ENCODE peak calls at places on chromosomes 7 and 10, in four cellular contexts. Y is A549, I is K562, P is HepG2. X is an unnamed sample.

GRCh38 chr7:97018775-97019535 is 5.7 kb downstream of the DLX5 start:
- DNase-seq in Y (no peak), P (no peak), I (no peak), X (no peak)

GRCh38 chr7:73341877-73342276 is 13.9 kb downstream of the FKBP6 start:
- DNase-seq in I (peak), P (peak), Y (peak), X (no peak)

GRCh38 chr10:1410469-1411395 is 326.6 kb downstream of the ADARB2 start:
- DNase-seq in I (no peak), Y (no peak), P (no peak), X (no peak)

GRCh38 chr10:20936388-20936787 is 39.3 kb upstream of the NEBL start:
- DNase-seq in P (no peak), I (no peak), Y (no peak), X (no peak)

GRCh38 chr10:99532687-99533495 is at the start of gene NKX2-3:
- DNase-seq in P (no peak), Y (peak), I (peak), X (no peak)

GRCh38 chr7:87038993-87039716 is 20.3 kb downstream of the ELAPOR2 start:
- DNase-seq in Y (no peak), P (no peak), I (peak), X (no peak)

GRCh38 chr10:49611815-49612512 is 1.9 kb downstream of the SLC18A3 start:
- DNase-seq in P (no peak), I (no peak), Y (no peak), X (no peak)

GRCh38 chr10:101489355-101489754 is 98.7 kb downstream of the POLL start:
- DNase-seq in P (peak), Y (no peak), I (no peak), X (no peak)

GRCh38 chr10:121702351-121703320 is 104.4 kb upstream of the FGFR2 start:
- DNase-seq in I (no peak), P (peak), Y (peak), X (no peak)

GRCh38 chr10:67790534-67791408 is 47.2 kb downstream of the DNAJC12 start:
- DNase-seq in Y (no peak), I (peak), P (no peak), X (no peak)

GRCh38 chr10:132987671-132988571 is 45.6 kb upstream of the CFAP46 start:
- DNase-seq in I (no peak), P (no peak), Y (no peak), X (no peak)

GRCh38 chr7:158473238-158473637 is 114.4 kb downstream of the PTPRN2 start:
- DNase-seq in P (no peak), I (no peak), Y (no peak), X (no peak)

GRCh38 chr10:125084191-125085186 is 75.9 kb downstream of the CTBP2 start:
- DNase-seq in Y (peak), I (no peak), P (peak), X (no peak)

GRCh38 chr7:151993977-151994676 is 31.3 kb upstream of the GALNT11 start:
- DNase-seq in I (no peak), P (no peak), Y (no peak), X (no peak)

GRCh38 chr7:144474800-144475521 is 71.5 kb upstream of the NOBOX start:
- DNase-seq in P (no peak), Y (no peak), I (no peak), X (no peak)

GRCh38 chr7:42914726-42915045 is 2.8 kb upstream of the C7orf25 start:
- DNase-seq in P (no peak), I (no peak), Y (no peak), X (no peak)

GRCh38 chr7:84025332-84025927 is 169.2 kb downstream of the SEMA3A start:
- DNase-seq in P (peak), Y (peak), I (peak), X (no peak)

GRCh38 chr10:11551915-11552602 is 59.4 kb downstream of the USP6NL start:
- DNase-seq in P (peak), I (peak), Y (peak), X (no peak)

GRCh38 chr7:2962860-2963259 is 80.8 kb downstream of the CARD11 start:
- DNase-seq in Y (no peak), P (no peak), I (no peak), X (no peak)

GRCh38 chr10:89458760-89459159 is 44.4 kb downstream of the IFIT5 start:
- DNase-seq in I (no peak), Y (no peak), P (no peak), X (no peak)

GRCh38 chr10:8874972-8875371 is 820.5 kb downstream of the GATA3 start:
- DNase-seq in Y (no peak), I (no peak), P (no peak), X (no peak)

GRCh38 chr10:104492349-104492940 is 138.8 kb downstream of the CFAP58 start:
- DNase-seq in I (no peak), P (no peak), Y (no peak), X (no peak)

GRCh38 chr7:77989981-77990566 is 191.5 kb downstream of the PHTF2 start:
- DNase-seq in I (peak), P (no peak), Y (no peak), X (no peak)

GRCh38 chr10:112562803-112563663 is 116.0 kb downstream of the VTI1A start:
- DNase-seq in I (no peak), P (peak), Y (no peak), X (no peak)

GRCh38 chr10:125076891-125077643 is 83.3 kb downstream of the CTBP2 start:
- DNase-seq in P (no peak), Y (no peak), I (no peak), X (no peak)

GRCh38 chr10:91919651-91920050 is 3.9 kb upstream of the BTAF1 start:
- DNase-seq in I (no peak), P (no peak), Y (no peak), X (no peak)

GRCh38 chr7:16579216-16579615 is 52.6 kb downstream of the LRRC72 start:
- DNase-seq in Y (no peak), I (no peak), P (no peak), X (no peak)

GRCh38 chr7:130379551-130380120 is 658 bp upstream of the CPA1 start:
- DNase-seq in I (no peak), P (no peak), Y (no peak), X (no peak)

DNA sequence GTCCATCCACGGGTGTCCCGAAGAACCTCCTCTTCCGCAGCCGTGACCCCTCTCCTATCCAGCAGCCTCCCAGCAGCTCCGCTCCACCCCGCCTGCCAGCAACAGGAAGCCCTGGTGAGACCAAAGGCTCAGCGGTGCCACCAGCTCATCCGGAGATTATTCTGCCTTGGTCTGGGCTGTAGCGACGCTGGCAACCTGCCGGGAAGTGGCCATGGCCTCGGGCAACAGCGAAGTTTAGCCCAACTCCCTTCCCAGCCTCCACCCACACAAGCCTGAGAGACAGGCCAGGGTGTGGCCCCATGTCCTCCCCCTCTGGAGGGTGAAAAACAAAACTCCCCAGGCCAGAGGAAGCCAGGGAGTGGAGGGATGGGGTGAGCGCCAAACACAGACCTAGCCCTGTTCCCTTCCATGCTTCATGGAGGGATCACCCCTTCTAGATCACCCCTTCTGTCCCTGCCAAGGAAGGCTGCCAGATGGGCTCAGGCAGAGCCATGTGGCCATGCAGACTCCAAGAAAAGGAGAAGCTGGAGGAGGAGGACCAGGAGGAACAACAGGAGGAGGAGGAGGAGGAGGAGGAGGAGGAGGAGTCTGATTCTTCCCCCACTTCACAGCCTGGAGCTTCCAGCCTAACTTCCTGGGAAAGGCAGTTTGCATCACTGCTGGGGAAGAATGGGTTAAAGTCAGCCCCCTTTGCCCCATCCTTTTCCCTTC is 924 bp downstream of the CALHM2 start:
- DNase-seq in I (peak), Y (peak), P (no peak), X (no peak)
- TF ChIP-seq CHD4 in I (no peak), Y (no peak), P (no peak), X (no peak)

GRCh38 chr10:36452851-36453250 is 672.5 kb upstream of the ANKRD30A start:
- DNase-seq in Y (no peak), I (no peak), P (no peak), X (no peak)

GRCh38 chr10:36448760-36449681 is 676.4 kb upstream of the ANKRD30A start:
- DNase-seq in Y (no peak), I (no peak), P (no peak), X (no peak)

GRCh38 chr10:36451391-36451790 is 674.0 kb upstream of the ANKRD30A start:
- DNase-seq in I (no peak), Y (no peak), P (no peak), X (no peak)

GRCh38 chr10:36446873-36447272 is 678.5 kb upstream of the ANKRD30A start:
- DNase-seq in Y (no peak), I (no peak), P (no peak), X (no peak)

GRCh38 chr10:36450385-36450784 is 675.0 kb upstream of the ANKRD30A start:
- DNase-seq in I (no peak), P (no peak), Y (no peak), X (no peak)
- TF ChIP-seq POLR2A in I (no peak), P (no peak), Y (no peak), X (no peak)

GRCh38 chr7:153061913-153062528 is 302.5 kb downstream of the ACTR3B start:
- DNase-seq in I (peak), P (peak), Y (no peak), X (no peak)
- TF ChIP-seq CHD4 in I (no peak), P (no peak), Y (no peak), X (no peak)

GRCh38 chr7:98878365-98879197 is at the start of gene TRRAP:
- DNase-seq in P (peak), Y (peak), I (peak), X (no peak)
- TF ChIP-seq POLR2A in P (peak), Y (peak), I (peak), X (peak)

X was measured in GM12878.